ENCODE peak calls at places on chromosomes 16 and 17, in four cellular contexts. J, Q, D and K are unnamed samples.
A peak's percentile ranks its signal among the peaks of the same experiment; 100 is the strongest.

GRCh38 chr17:60496051-60496450 is 30.0 kb downstream of the APPBP2 start:
- DNase-seq in J (no peak), Q (no peak), D (no peak), K (no peak)

GRCh38 chr17:69457603-69458002 is 43.1 kb downstream of the MAP2K6 start:
- DNase-seq in J (no peak), Q (no peak), D (no peak), K (no peak)

GRCh38 chr17:3879181-3879580 is 13.7 kb downstream of the CAMKK1 start:
- DNase-seq in J (no peak), Q (peak; percentile 92), D (peak; percentile 75), K (peak; percentile 67)

GRCh38 chr17:77489898-77490265 is 349.1 kb downstream of the SEC14L1 start:
- DNase-seq in J (no peak), Q (no peak), D (peak; percentile 89), K (peak; percentile 88)

GRCh38 chr16:23504076-23504452 is 6.2 kb downstream of the GGA2 start:
- DNase-seq in J (peak; percentile 2), Q (no peak), D (peak; percentile 60), K (peak; percentile 49)

GRCh38 chr17:64936117-64936516 is 16.8 kb upstream of the LRRC37A3 start:
- DNase-seq in J (no peak), Q (no peak), D (no peak), K (no peak)

GRCh38 chr17:49646391-49647255 is 31.3 kb downstream of the SPOP start:
- DNase-seq in J (peak; percentile 88), Q (no peak), D (peak; percentile 25), K (no peak)

GRCh38 chr16:50580180-50580771 is 32.1 kb downstream of the NKD1 start:
- DNase-seq in J (no peak), Q (no peak), D (no peak), K (no peak)

GRCh38 chr17:33291248-33292183 is 1.6 kb downstream of the ASIC2 start:
- DNase-seq in J (no peak), Q (no peak), D (peak; percentile 40), K (peak; percentile 21)

GRCh38 chr16:31695667-31696066 is 168.0 kb downstream of the AHSP start:
- DNase-seq in J (no peak), Q (no peak), D (no peak), K (no peak)

GRCh38 chr16:12305081-12305596 is 328.6 kb downstream of the SNX29 start:
- DNase-seq in J (no peak), Q (no peak), D (no peak), K (no peak)

GRCh38 chr16:11994187-11995119 is 17.9 kb downstream of the SNX29 start:
- DNase-seq in J (no peak), Q (no peak), D (peak; percentile 34), K (peak; percentile 33)

GRCh38 chr16:9647981-9648701 is 534.1 kb downstream of the GRIN2A start:
- DNase-seq in J (peak; percentile 43), Q (peak; percentile 31), D (no peak), K (no peak)

GRCh38 chr17:47776330-47777197 is 43.5 kb downstream of the TBX21 start:
- DNase-seq in J (peak; percentile 75), Q (peak; percentile 45), D (no peak), K (no peak)

GRCh38 chr17:9064311-9064834 is 43.1 kb downstream of the NTN1 start:
- DNase-seq in J (no peak), Q (no peak), D (no peak), K (no peak)

GRCh38 chr16:5604770-5605169 is 507.2 kb upstream of the EEF2KMT start:
- DNase-seq in J (peak; percentile 15), Q (peak; percentile 0), D (no peak), K (no peak)

GRCh38 chr16:27764427-27764826 is 214.5 kb downstream of the KATNIP start:
- DNase-seq in J (no peak), Q (no peak), D (no peak), K (no peak)

GRCh38 chr17:28861393-28862203 is 6.8 kb downstream of the ERAL1 start:
- DNase-seq in J (no peak), Q (no peak), D (no peak), K (no peak)

GRCh38 chr16:85752511-85753420 is 1.9 kb upstream of the C16orf74 start:
- DNase-seq in J (peak; percentile 58), Q (no peak), D (no peak), K (no peak)

GRCh38 chr17:81898029-81898866 is 3.8 kb upstream of the NPB start:
- DNase-seq in J (peak; percentile 96), Q (no peak), D (no peak), K (no peak)

GRCh38 chr17:81189670-81190530 is 23.9 kb upstream of the AATK start:
- DNase-seq in J (no peak), Q (no peak), D (no peak), K (no peak)

GRCh38 chr16:27225536-27226360 is 22.4 kb downstream of the KDM8 start:
- DNase-seq in J (peak; percentile 6), Q (no peak), D (no peak), K (peak; percentile 29)

GRCh38 chr16:48831081-48831722 is 221.2 kb upstream of the N4BP1 start:
- DNase-seq in J (peak; percentile 35), Q (peak; percentile 30), D (no peak), K (no peak)

GRCh38 chr17:55683554-55684315 is 38.9 kb downstream of the TMEM100 start:
- DNase-seq in J (no peak), Q (no peak), D (no peak), K (no peak)

GRCh38 chr17:48612456-48612853 is 1.6 kb upstream of the HOXB7 start:
- DNase-seq in J (no peak), Q (peak; percentile 64), D (no peak), K (no peak)

GRCh38 chr17:77528516-77529327 is 388.0 kb downstream of the SEC14L1 start:
- DNase-seq in J (no peak), Q (peak; percentile 83), D (no peak), K (no peak)

GRCh38 chr16:8655184-8655717 is 19.2 kb upstream of the ABAT start:
- DNase-seq in J (no peak), Q (peak; percentile 7), D (no peak), K (no peak)

GRCh38 chr17:9206989-9207317 is 185.6 kb downstream of the NTN1 start:
- DNase-seq in J (peak; percentile 15), Q (no peak), D (no peak), K (no peak)

GRCh38 chr17:30372755-30373154 is 6.0 kb upstream of the CPD start:
- DNase-seq in J (peak; percentile 69), Q (no peak), D (no peak), K (no peak)

GRCh38 chr17:19376799-19377198 is 1.5 kb upstream of the MAPK7 start:
- DNase-seq in J (peak; percentile 70), Q (no peak), D (no peak), K (no peak)

GRCh38 chr16:10558305-10558704 is 22.1 kb downstream of the EMP2 start:
- DNase-seq in J (no peak), Q (no peak), D (no peak), K (no peak)

GRCh38 chr17:13792314-13792713 is 190.6 kb upstream of the HS3ST3A1 start:
- DNase-seq in J (no peak), Q (no peak), D (no peak), K (no peak)

GRCh38 chr17:41100081-41100480 is 1.9 kb downstream of the KRTAP4-16 start:
- DNase-seq in J (no peak), Q (no peak), D (no peak), K (no peak)

GRCh38 chr17:78140169-78141051 is 5.8 kb upstream of the C17orf99 start:
- DNase-seq in J (peak; percentile 100), Q (no peak), D (peak; percentile 94), K (peak; percentile 95)

GRCh38 chr17:73998246-73999220 is 204.9 kb upstream of the RPL38 start:
- DNase-seq in J (peak; percentile 74), Q (peak; percentile 55), D (no peak), K (no peak)

GRCh38 chr16:424623-425081 is 797 bp upstream of the RAB11FIP3 start:
- DNase-seq in J (peak; percentile 36), Q (no peak), D (peak; percentile 57), K (peak; percentile 62)